ENCODE peak calls at places on chromosomes 12 and 14, in five cellular contexts. E is neural progenitor cell, C is GM23248, O is PC-3, A is ovary. V is an unnamed sample. For H3K9me3 and H3K4me1, the result is how much of the 10 kb centered on the place peaks cover.

GRCh38 chr12:128316078-128316477 is 49.1 kb downstream of the TMEM132C start:
- DNase-seq in E (no peak), O (no peak), A (no peak), C (no peak), V (no peak)

GRCh38 chr12:6364037-6364360 is 11.4 kb downstream of the SCNN1A start:
- DNase-seq in E (no peak), C (peak), O (peak), A (no peak), V (no peak)

GRCh38 chr12:27525373-27525772 is 1.4 kb downstream of the PPFIBP1 start:
- DNase-seq in E (peak), C (peak), A (no peak), O (peak), V (no peak)

GRCh38 chr14:23568600-23569310 is 1.2 kb upstream of the AP1G2 start:
- DNase-seq in A (peak), C (peak), E (peak), O (peak), V (no peak)

GRCh38 chr12:124921200-124922008 is 7.0 kb upstream of the UBC start:
- DNase-seq in A (peak), O (peak), C (peak), E (peak), V (peak)

GRCh38 chr12:128021561-128021960 is 245.4 kb upstream of the TMEM132C start:
- DNase-seq in A (no peak), E (no peak), C (no peak), O (no peak), V (no peak)

GRCh38 chr12:132312516-132312915 is 16.9 kb downstream of the GALNT9 start:
- DNase-seq in A (no peak), E (no peak), C (no peak), O (no peak), V (no peak)

GRCh38 chr12:4648099-4648498 is 752 bp downstream of the AKAP3 start:
- DNase-seq in C (peak), O (no peak), A (no peak), E (no peak), V (no peak)

GRCh38 chr12:50411051-50411660 is 10.5 kb downstream of the LARP4 start:
- DNase-seq in O (no peak), E (no peak), A (no peak), C (no peak), V (no peak)

GRCh38 chr14:78576437-78577166 is 406.4 kb downstream of the NRXN3 start:
- DNase-seq in C (peak), O (no peak), E (no peak), A (no peak), V (no peak)
- H3K27ac ChIP-seq in C (no peak), O (no peak), E (no peak), A (no peak), V (no peak)

GRCh38 chr12:68086019-68086603 is 73.4 kb downstream of the IFNG start:
- DNase-seq in C (no peak), O (no peak), A (no peak), E (no peak), V (no peak)
- H3K9me3 ChIP-seq in C (under half), O (under half), A (under half), E (under half), V (under half)

DNA sequence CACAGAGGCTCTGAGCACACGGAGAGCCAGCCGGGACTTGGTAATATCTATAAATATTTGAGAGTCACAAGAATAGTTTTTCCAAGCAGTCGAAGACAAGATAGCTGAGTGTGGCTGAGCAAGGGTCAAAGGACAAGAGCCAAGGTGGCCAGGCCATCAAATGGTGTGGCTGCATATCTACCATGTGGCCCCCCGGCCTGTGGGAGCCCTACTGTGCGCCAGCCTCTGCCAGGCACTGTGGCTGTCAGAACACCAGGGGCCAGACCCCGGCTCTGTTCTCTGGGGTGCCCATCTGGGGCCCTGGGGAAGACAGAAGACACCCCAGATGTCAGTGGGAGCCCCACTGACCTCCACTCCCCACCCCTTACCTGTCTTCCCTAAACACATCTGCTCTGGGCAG is 22.7 kb downstream of the BEGAIN start:
- DNase-seq in O (no peak), E (no peak), A (no peak), C (no peak), V (no peak)
- H3K4me1 ChIP-seq in O (under half), E (under half), A (under half), C (under half), V (under half)

GRCh38 chr12:106247731-106248176 is at the start of gene CKAP4:
- DNase-seq in O (peak), E (peak), C (peak), A (peak), V (peak)

GRCh38 chr12:106251636-106252035 is 3.8 kb upstream of the CKAP4 start:
- DNase-seq in C (peak), E (peak), O (peak), A (no peak), V (no peak)

GRCh38 chr12:106248849-106249371 is 1.1 kb upstream of the CKAP4 start:
- DNase-seq in A (no peak), O (peak), E (no peak), C (peak), V (peak)

GRCh38 chr12:106248177-106248848 is 493 bp upstream of the CKAP4 start:
- DNase-seq in O (peak), C (peak), A (peak), E (peak), V (no peak)

GRCh38 chr12:106249411-106250135 is 1.8 kb upstream of the CKAP4 start:
- DNase-seq in C (no peak), O (no peak), A (no peak), E (no peak), V (no peak)
- H3K27ac ChIP-seq in C (peak), O (no peak), A (no peak), E (no peak), V (peak)

DNA sequence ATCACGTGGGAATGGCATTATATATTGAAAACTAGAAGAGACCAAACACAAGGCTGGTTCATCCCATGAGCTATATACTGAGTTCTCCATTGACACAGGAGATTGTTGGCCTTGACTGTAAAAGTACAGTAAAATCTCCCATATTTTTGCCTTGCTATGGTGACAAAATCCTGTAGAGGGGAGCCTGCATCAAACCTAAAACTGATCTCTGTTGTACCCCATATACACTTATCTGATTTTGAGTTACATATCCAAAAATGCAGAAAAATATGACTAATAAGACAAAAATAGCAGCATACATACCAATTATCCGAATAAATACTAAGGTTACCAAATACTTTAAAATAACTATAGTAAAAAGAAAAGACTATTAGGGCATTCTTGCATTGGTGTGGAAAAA is 60.4 kb downstream of the TMTC3 start:
- DNase-seq in C (peak), O (no peak), A (no peak), E (no peak), V (no peak)
- H3K9me3 ChIP-seq in C (under half), O (under half), A (under half), E (under half), V (under half)

GRCh38 chr14:95308073-95308472 is 11.6 kb downstream of the CLMN start:
- DNase-seq in O (no peak), C (no peak), E (no peak), A (no peak), V (no peak)

GRCh38 chr14:95307402-95308041 is 12.2 kb downstream of the CLMN start:
- DNase-seq in E (no peak), O (no peak), A (no peak), C (no peak), V (no peak)

GRCh38 chr14:95311752-95312151 is 8.0 kb downstream of the CLMN start:
- DNase-seq in O (no peak), E (no peak), C (peak), A (no peak), V (no peak)

GRCh38 chr14:95310635-95311380 is 8.9 kb downstream of the CLMN start:
- DNase-seq in A (no peak), E (no peak), O (no peak), C (no peak), V (no peak)

DNA sequence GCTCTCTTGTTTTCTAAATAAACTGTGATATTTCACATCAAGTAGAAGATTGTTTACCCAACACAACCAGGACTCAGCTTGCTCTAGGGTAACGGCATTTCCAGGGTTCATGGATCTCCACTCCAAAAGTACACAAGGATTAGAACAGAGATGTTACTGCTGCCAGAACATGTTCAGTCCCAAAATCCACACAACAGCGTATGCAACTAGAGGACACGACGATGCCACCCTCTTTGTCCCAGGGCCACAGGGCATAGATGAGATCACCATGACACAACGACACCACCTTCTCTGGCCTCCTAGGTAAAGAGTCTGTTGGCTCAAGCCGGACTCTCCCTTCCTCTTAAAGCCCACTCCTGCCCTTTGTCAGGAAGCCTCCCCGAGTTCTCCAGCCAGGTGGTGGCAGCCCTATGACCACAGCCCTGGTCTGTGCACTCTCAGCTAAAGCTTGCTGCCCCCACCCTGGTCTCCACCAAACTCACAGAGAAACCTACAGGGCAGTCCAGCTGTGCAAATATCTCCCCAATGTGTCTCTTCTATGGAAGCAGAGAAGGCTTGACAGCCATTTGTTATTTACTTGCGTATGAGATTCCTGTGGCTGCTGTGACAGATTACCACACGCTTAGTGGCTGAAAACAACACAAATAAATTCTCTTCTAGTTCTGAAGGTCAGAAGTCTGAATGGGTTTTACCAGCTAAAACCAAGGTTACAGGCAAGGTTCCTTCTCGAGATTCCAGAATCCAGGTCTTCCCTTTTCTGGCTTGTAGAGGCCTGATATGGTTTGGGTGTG is 10.3 kb downstream of the CLMN start:
- DNase-seq in C (no peak), O (no peak), E (no peak), A (no peak), V (no peak)
- H3K4me1 ChIP-seq in C (under half), O (under half), E (under half), A (under half), V (under half)

V was measured in naive thymus-derived CD4-positive, alpha-beta T cell.